ENCODE peak calls at places on chromosomes 16 and 17, in four cellular contexts. Y, X, C and E are unnamed samples.

GRCh38 chr17:74728033-74728701 is 8.9 kb upstream of the RAB37 start:
- DNase-seq in C (no peak), X (no peak), Y (no peak), E (no peak)

GRCh38 chr16:81461756-81462155 is 17.1 kb downstream of the CMIP start:
- DNase-seq in Y (no peak), X (no peak), C (no peak), E (no peak)

GRCh38 chr17:50200447-50201225 is 795 bp downstream of the COL1A1 start:
- DNase-seq in C (peak; percentile 97), X (peak; percentile 95), Y (peak; percentile 89), E (peak; percentile 92)

GRCh38 chr16:80230328-80231117 is 310.3 kb upstream of the DYNLRB2 start:
- DNase-seq in C (no peak), X (no peak), Y (no peak), E (no peak)

GRCh38 chr16:50388491-50388890 is 19.7 kb upstream of the BRD7 start:
- DNase-seq in X (no peak), C (no peak), Y (no peak), E (no peak)

GRCh38 chr17:66965801-66966528 is 1.5 kb downstream of the CACNG4 start:
- DNase-seq in X (no peak), C (no peak), Y (no peak), E (no peak)

GRCh38 chr16:82748026-82748425 is 121.3 kb downstream of the CDH13 start:
- DNase-seq in C (peak; percentile 77), X (no peak), Y (no peak), E (no peak)

GRCh38 chr17:18017958-18018357 is 21.0 kb downstream of the ATPAF2 start:
- DNase-seq in X (no peak), Y (no peak), C (no peak), E (no peak)

GRCh38 chr17:17853811-17854527 is 17.2 kb upstream of the SREBF1 start:
- DNase-seq in C (peak; percentile 5), X (no peak), Y (no peak), E (no peak)

GRCh38 chr16:73015612-73016487 is 32.1 kb downstream of the ZFHX3 start:
- DNase-seq in X (peak; percentile 84), C (no peak), Y (peak; percentile 97), E (no peak)

GRCh38 chr16:84618428-84619102 is 687 bp upstream of the COTL1 start:
- DNase-seq in C (peak; percentile 62), Y (no peak), X (no peak), E (peak; percentile 72)

GRCh38 chr17:17739388-17740066 is 58.3 kb downstream of the RAI1 start:
- DNase-seq in C (peak; percentile 77), Y (no peak), X (no peak), E (no peak)

GRCh38 chr17:48486557-48486956 is 44.3 kb downstream of the HOXB1 start:
- DNase-seq in Y (no peak), C (no peak), X (no peak), E (no peak)

GRCh38 chr17:48484256-48484655 is 46.6 kb downstream of the HOXB1 start:
- DNase-seq in X (no peak), C (no peak), Y (no peak), E (no peak)

GRCh38 chr17:48483004-48483403 is 47.8 kb downstream of the HOXB1 start:
- DNase-seq in Y (no peak), X (no peak), C (no peak), E (no peak)

GRCh38 chr17:48483471-48484131 is 47.2 kb downstream of the HOXB1 start:
- DNase-seq in Y (peak; percentile 15), C (no peak), X (no peak), E (no peak)

GRCh38 chr17:48484850-48485249 is 46.0 kb downstream of the HOXB1 start:
- DNase-seq in X (no peak), C (no peak), Y (no peak), E (no peak)
- H3K27me3 ChIP-seq in X (peaks cover 2% of the 10 kb centered on the region), C (peaks cover 1% of the 10 kb centered on the region), Y (no peaks in the 10 kb centered on the region), E (no peaks in the 10 kb centered on the region)

GRCh38 chr17:10041916-10042588 is 137.0 kb upstream of the RCVRN start:
- DNase-seq in C (peak; percentile 62), X (no peak), Y (no peak), E (no peak)

GRCh38 chr17:10036511-10037061 is 131.5 kb upstream of the RCVRN start:
- DNase-seq in C (peak; percentile 95), X (peak; percentile 79), Y (no peak), E (peak; percentile 93)

GRCh38 chr17:10042589-10043244 is 137.6 kb upstream of the RCVRN start:
- DNase-seq in X (no peak), C (peak; percentile 79), Y (no peak), E (peak; percentile 87)

GRCh38 chr17:10046259-10046658 is 141.2 kb upstream of the RCVRN start:
- DNase-seq in C (no peak), X (no peak), Y (no peak), E (no peak)

GRCh38 chr17:10041287-10041612 is 136.2 kb upstream of the RCVRN start:
- DNase-seq in C (peak; percentile 47), Y (no peak), X (peak; percentile 86), E (no peak)
- H3K4me1 ChIP-seq in C (no peaks in the 10 kb centered on the region), Y (no peaks in the 10 kb centered on the region), X (peaks cover 38% of the 10 kb centered on the region), E (no peaks in the 10 kb centered on the region)

DNA sequence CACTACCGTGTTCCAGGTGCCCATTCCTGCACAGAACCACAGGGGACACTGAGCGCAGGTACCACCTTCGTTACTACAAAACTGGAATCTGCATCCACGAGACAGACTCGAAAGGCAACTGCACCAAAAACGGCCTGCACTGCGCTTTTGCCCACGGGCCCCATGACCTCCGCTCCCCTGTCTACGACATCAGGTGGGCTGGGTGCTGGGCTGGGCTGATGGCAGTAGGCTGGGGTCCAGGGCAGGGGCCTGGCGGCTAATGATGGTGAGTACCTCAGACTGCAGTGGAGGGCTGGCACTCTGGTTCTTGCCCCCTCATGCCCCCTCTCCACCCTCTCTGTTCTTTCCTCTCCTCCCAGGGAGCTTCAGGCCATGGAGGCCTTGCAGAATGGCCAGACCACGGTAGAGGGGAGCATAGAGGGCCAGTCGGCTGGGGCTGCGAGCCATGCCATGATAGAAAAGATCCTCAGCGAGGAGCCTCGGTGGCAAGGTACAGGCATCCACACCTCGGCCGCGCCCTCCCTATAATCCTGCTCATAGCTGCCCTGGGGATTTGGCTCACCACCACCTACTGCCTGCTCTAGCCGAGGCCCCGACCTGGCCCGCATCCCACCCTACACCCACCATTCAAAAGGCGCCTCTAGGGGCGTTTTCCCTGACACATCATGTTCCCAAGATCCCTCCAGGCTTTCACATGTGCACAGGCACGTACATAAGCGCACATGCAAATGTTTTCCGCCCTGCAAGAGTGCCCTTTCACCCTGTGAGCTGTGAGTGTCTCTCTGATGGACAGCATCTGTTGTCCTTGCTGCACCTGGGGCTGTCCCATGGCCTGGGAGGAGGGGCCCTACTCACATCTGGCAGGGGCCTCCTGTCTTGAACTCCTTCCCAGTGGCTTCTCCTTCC is 27.7 kb downstream of the UNK start:
- DNase-seq in X (peak; percentile 65), C (peak; percentile 45), Y (no peak), E (no peak)
- H3K27ac ChIP-seq in X (no peak overlapping the region), C (no peak overlapping the region), Y (no peak overlapping the region), E (no peak overlapping the region)

GRCh38 chr17:73544333-73544732 is 99.9 kb downstream of the SDK2 start:
- DNase-seq in C (no peak), Y (no peak), X (no peak), E (no peak)
- H3K27me3 ChIP-seq in C (no peaks in the 10 kb centered on the region), Y (no peaks in the 10 kb centered on the region), X (no peaks in the 10 kb centered on the region), E (no peaks in the 10 kb centered on the region)

GRCh38 chr17:62808576-62808970 is 459 bp upstream of the MARCHF10 start:
- DNase-seq in Y (no peak), X (no peak), C (no peak), E (no peak)
- H3K4me1 ChIP-seq in Y (no peaks in the 10 kb centered on the region), X (peaks cover 8% of the 10 kb centered on the region), C (no peaks in the 10 kb centered on the region), E (no peaks in the 10 kb centered on the region)

GRCh38 chr17:5379351-5380107 is 39.9 kb downstream of the NUP88 start:
- DNase-seq in Y (no peak), C (no peak), X (no peak), E (no peak)

GRCh38 chr17:5380491-5381135 is 38.8 kb downstream of the NUP88 start:
- DNase-seq in X (no peak), C (no peak), Y (no peak), E (no peak)

GRCh38 chr17:5378566-5379207 is 40.8 kb downstream of the NUP88 start:
- DNase-seq in X (no peak), C (no peak), Y (no peak), E (no peak)

GRCh38 chr17:5381542-5381941 is 37.9 kb downstream of the NUP88 start:
- DNase-seq in X (no peak), C (no peak), Y (no peak), E (no peak)
- H3K27ac ChIP-seq in X (no peak overlapping the region), C (no peak overlapping the region), Y (no peak overlapping the region), E (no peak overlapping the region)

DNA sequence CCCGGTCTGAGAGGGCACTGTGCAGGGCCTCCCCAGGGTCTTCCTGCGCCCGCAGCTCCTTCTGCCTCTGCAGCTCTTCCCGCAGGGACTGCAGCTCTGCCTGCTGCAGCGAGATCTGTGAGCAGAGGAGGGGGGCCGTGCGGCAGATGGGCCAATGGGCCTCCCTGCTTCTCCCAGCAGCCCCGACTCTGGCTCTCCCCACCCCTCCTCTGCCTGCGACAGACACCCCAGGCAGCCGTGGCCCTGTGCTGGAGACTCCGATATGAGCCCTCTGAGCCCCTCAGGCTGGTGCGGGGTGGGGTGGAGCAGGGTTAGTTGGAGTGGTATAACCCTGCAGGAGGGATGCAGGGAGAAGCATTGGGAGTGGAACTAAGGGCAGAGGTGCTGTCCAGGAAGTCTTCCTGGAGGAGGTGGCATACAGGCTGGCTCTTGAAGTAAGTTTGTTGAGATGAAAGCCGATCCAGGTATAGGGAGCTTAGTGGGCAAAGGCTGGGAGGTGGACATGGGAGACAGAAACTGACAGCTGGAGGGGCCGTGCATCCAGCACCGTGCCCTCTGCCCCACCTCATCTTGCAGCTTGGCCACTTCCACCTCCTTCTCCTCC is 5.0 kb downstream of the THOC6 start:
- DNase-seq in C (no peak), X (no peak), Y (no peak), E (no peak)
- H3K27me3 ChIP-seq in C (no peaks in the 10 kb centered on the region), X (peaks cover 31% of the 10 kb centered on the region), Y (no peaks in the 10 kb centered on the region), E (peaks cover 4% of the 10 kb centered on the region)

DNA sequence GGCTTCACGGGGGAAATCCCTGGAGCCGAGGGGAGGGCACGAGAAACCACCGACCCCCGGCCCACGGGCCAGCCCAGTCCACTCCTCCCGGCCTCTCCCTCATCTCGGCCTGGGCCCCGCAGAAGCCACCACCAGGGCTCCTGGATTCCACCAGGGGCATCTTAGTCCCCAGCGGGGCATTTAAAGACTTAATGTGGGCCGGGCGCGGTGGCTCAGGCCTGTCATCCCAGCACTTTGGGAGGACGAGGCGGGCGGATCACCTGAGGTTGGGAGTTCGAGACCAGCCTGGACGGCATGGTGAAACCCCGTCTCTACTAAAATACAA is 24.1 kb upstream of the ABR start:
- DNase-seq in X (peak; percentile 75), Y (no peak), C (no peak), E (no peak)
- H3K4me1 ChIP-seq in X (peaks cover 24% of the 10 kb centered on the region), Y (no peaks in the 10 kb centered on the region), C (no peaks in the 10 kb centered on the region), E (peaks cover 7% of the 10 kb centered on the region)

GRCh38 chr16:23807028-23807427 is 28.8 kb upstream of the PRKCB start:
- DNase-seq in Y (no peak), C (no peak), X (no peak), E (no peak)

GRCh38 chr16:23801387-23801786 is 34.4 kb upstream of the PRKCB start:
- DNase-seq in Y (peak; percentile 82), C (peak; percentile 85), X (peak; percentile 71), E (peak; percentile 72)

GRCh38 chr16:23803591-23804123 is 32.1 kb upstream of the PRKCB start:
- DNase-seq in X (no peak), Y (peak; percentile 46), C (peak; percentile 70), E (peak; percentile 60)
- H3K27ac ChIP-seq in X (no peak overlapping the region), Y (no peak overlapping the region), C (no peak overlapping the region), E (no peak overlapping the region)